ENCODE peak calls at places on chromosomes 3 and 15, in eight cellular contexts. Z, X, H, P, W, F, E and J are unnamed samples.

GRCh38 chr3:188624384-188624783 is 470.4 kb downstream of the LPP start:
- DNase-seq in Z (peak; percentile 33), X (no peak), H (no peak), P (peak; percentile 72), W (peak; percentile 86), F (no peak), E (peak; percentile 93), J (no peak)

GRCh38 chr3:69322110-69322509 is 63.8 kb downstream of the FRMD4B start:
- DNase-seq in Z (no peak), X (no peak), H (no peak), P (no peak), W (no peak), F (no peak), E (no peak), J (no peak)

GRCh38 chr3:17233398-17233800 is 348.6 kb downstream of the PLCL2 start:
- DNase-seq in Z (no peak), X (peak; percentile 51), H (peak; percentile 97), P (peak; percentile 67), W (no peak), F (peak; percentile 87), E (peak; percentile 61), J (no peak)

GRCh38 chr3:114827495-114827894 is 319.6 kb downstream of the ZBTB20 start:
- DNase-seq in Z (no peak), X (peak; percentile 16), H (peak; percentile 51), P (peak; percentile 58), W (no peak), F (peak; percentile 25), E (peak; percentile 73), J (no peak)

GRCh38 chr3:81869380-81869779 is 107.9 kb upstream of the GBE1 start:
- DNase-seq in Z (no peak), X (no peak), H (no peak), P (no peak), W (no peak), F (no peak), E (no peak), J (no peak)

GRCh38 chr3:104564045-104564643 is 802.6 kb upstream of the ALCAM start:
- DNase-seq in Z (peak; percentile 75), X (no peak), H (peak; percentile 92), P (peak; percentile 52), W (no peak), F (no peak), E (peak; percentile 54), J (no peak)

GRCh38 chr15:92377083-92377789 is 16.4 kb upstream of the ST8SIA2 start:
- DNase-seq in Z (no peak), X (no peak), H (peak; percentile 4), P (no peak), W (no peak), F (peak; percentile 78), E (no peak), J (no peak)

GRCh38 chr3:81302045-81302444 is 459.4 kb downstream of the GBE1 start:
- DNase-seq in Z (peak; percentile 29), X (no peak), H (peak; percentile 68), P (peak; percentile 48), W (no peak), F (peak; percentile 41), E (peak; percentile 54), J (no peak)

GRCh38 chr3:160265088-160265487 is 39.9 kb downstream of the C3orf80 start:
- DNase-seq in Z (no peak), X (no peak), H (peak; percentile 5), P (no peak), W (no peak), F (no peak), E (no peak), J (no peak)

GRCh38 chr3:50574280-50574831 is 5.0 kb downstream of the HEMK1 start:
- DNase-seq in Z (no peak), X (no peak), H (no peak), P (no peak), W (no peak), F (no peak), E (no peak), J (no peak)

GRCh38 chr3:107855710-107856109 is 235.1 kb downstream of the CD47 start:
- DNase-seq in Z (no peak), X (no peak), H (peak; percentile 64), P (peak; percentile 13), W (no peak), F (peak; percentile 23), E (peak; percentile 10), J (no peak)

GRCh38 chr15:92797168-92798052 is 102.7 kb upstream of the CHD2 start:
- DNase-seq in Z (no peak), X (peak; percentile 40), H (peak; percentile 94), P (peak; percentile 81), W (no peak), F (peak; percentile 88), E (peak; percentile 87), J (peak; percentile 18)

GRCh38 chr3:127328391-127328790 is 40.5 kb upstream of the PRR20G start:
- DNase-seq in Z (no peak), X (no peak), H (no peak), P (no peak), W (no peak), F (no peak), E (no peak), J (no peak)

GRCh38 chr3:149401215-149401925 is 23.9 kb upstream of the TM4SF1 start:
- DNase-seq in Z (peak; percentile 75), X (no peak), H (peak; percentile 90), P (peak; percentile 90), W (no peak), F (no peak), E (peak; percentile 87), J (no peak)

GRCh38 chr15:97196066-97197027 is 764.2 kb upstream of the ARRDC4 start:
- DNase-seq in Z (no peak), X (no peak), H (no peak), P (no peak), W (no peak), F (no peak), E (no peak), J (no peak)

GRCh38 chr3:177604181-177604580 is 406.9 kb upstream of the TBL1XR1 start:
- DNase-seq in Z (no peak), X (no peak), H (no peak), P (no peak), W (no peak), F (no peak), E (no peak), J (no peak)

GRCh38 chr3:127786358-127787070 is 35.8 kb downstream of the MGLL start:
- DNase-seq in Z (peak; percentile 53), X (no peak), H (no peak), P (peak; percentile 62), W (peak; percentile 83), F (no peak), E (peak; percentile 83), J (peak; percentile 67)

GRCh38 chr3:124118397-124118796 is 126.5 kb upstream of the ROPN1 start:
- DNase-seq in Z (no peak), X (no peak), H (peak; percentile 85), P (peak; percentile 47), W (no peak), F (peak; percentile 4), E (peak; percentile 27), J (no peak)

GRCh38 chr3:12871404-12871983 is 30.1 kb upstream of the RPL32 start:
- DNase-seq in Z (no peak), X (no peak), H (no peak), P (no peak), W (no peak), F (no peak), E (no peak), J (no peak)

GRCh38 chr15:78565951-78566774 is 843 bp downstream of the CHRNA5 start:
- DNase-seq in Z (no peak), X (no peak), H (peak; percentile 56), P (peak; percentile 3), W (no peak), F (peak; percentile 40), E (peak; percentile 15), J (no peak)

GRCh38 chr3:71754610-71755253 is 1.1 kb downstream of the GPR27 start:
- DNase-seq in Z (no peak), X (no peak), H (no peak), P (no peak), W (no peak), F (no peak), E (no peak), J (no peak)
- H3K27me3 ChIP-seq in Z (no peaks in the 10 kb centered on the region), X (peaks cover 11% of the 10 kb centered on the region), H (peaks cover 72% of the 10 kb centered on the region), P (peaks cover 54% of the 10 kb centered on the region), W (no peaks in the 10 kb centered on the region), F (peaks cover 79% of the 10 kb centered on the region), E (peaks cover 27% of the 10 kb centered on the region), J (peaks cover 50% of the 10 kb centered on the region)

DNA sequence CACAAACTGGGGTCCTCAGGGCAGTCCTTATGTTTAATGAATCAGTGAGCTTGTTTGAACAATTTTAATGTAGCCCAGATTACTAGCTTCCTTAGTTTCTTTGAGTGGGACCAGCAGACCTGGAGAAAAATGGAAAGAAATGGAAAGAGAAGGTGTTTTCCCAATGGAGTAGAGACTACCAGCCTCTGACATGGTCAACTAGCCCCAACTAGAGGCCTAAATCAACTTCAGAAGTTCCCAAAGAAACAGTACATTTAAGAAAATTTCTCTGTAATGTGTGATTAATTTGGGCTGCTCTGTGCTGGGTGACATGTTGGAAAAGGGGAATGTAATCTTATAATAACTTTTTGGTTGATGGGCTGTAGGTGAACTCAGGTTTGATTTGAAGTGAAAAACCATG is 310.9 kb downstream of the MFSD1 start:
- DNase-seq in Z (no peak), X (no peak), H (no peak), P (no peak), W (no peak), F (no peak), E (no peak), J (no peak)
- TF ChIP-seq CTCF in Z (no peak), X (no peak), H (no peak), P (no peak), W (no peak), F (peak; percentile 24), E (no peak), J (no peak)

DNA sequence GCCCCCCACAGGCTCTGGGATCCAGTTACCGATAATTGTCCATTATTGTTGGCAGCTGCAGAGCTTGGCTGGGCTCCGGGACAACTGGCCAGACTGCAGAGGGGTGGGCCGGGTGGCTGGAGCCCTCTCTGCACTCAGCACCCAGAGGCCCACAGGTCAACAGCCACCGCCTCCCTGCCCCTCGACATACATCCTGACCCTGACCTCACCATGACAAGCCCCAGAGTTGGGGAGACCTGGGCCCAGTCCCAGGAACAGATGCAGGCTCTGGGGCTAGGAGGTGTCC is 22.4 kb downstream of the PTH1R start:
- DNase-seq in Z (no peak), X (no peak), H (no peak), P (no peak), W (peak; percentile 79), F (no peak), E (no peak), J (no peak)
- H3K27me3 ChIP-seq in Z (no peaks in the 10 kb centered on the region), X (no peaks in the 10 kb centered on the region), H (no peaks in the 10 kb centered on the region), P (peaks cover 11% of the 10 kb centered on the region), W (no peaks in the 10 kb centered on the region), F (peaks cover 29% of the 10 kb centered on the region), E (no peaks in the 10 kb centered on the region), J (peaks cover 10% of the 10 kb centered on the region)

DNA sequence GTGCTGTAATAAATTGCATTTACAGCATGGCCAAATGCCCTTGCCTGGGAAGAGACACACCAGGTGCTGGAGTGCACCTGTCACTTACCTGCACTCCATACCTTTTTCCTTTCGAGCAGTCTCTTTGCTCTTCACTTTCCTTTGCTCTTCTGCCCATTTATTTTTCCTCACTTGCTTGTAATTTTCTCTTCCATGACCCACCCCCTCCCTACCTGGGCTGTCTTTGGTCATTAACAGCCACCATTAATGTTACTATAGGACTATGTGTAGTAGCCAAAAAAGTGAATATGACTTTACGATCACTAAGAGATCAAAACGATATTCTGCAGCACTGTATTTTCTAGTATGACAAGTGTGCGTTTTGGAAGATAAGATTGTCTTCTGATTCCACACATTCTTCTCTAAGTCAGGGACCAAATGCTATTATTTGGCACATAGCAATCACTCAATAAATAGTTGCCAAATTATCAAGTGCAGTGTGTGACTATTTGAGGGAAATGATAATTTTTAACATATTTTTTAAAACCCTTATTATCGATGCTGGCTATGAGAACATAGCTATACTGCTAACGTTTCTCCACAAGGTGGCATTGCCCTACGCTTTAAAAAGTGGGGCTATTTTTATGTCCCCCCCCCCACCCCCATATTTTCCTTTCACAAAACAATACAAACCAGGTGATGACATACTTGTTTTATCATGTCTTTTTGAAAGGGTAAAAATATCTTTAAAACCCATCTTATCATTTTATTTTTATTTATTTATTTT is 114.4 kb downstream of the GHSR start:
- DNase-seq in Z (no peak), X (no peak), H (no peak), P (no peak), W (no peak), F (no peak), E (no peak), J (no peak)
- TF ChIP-seq CTCF in Z (no peak), X (no peak), H (peak; percentile 47), P (no peak), W (no peak), F (peak; percentile 45), E (no peak), J (no peak)